ENCODE peak calls at places on chromosomes 11 and 22, in five cellular contexts. K is HT-29, N is left lobe of liver, P is T-helper 2 cell, C is C1 segment of cervical spinal cord. L is an unnamed sample.

GRCh38 chr22:25829808-25830777 is 88.1 kb downstream of the MYO18B start:
- DNase-seq in P (no peak), C (no peak), K (no peak), N (no peak), L (no peak)

GRCh38 chr22:48663297-48663696 is 1164.4 kb downstream of the BRD1 start:
- DNase-seq in K (peak; percentile 55), P (no peak), N (no peak), C (no peak), L (no peak)

GRCh38 chr22:46150615-46151423 is 493 bp downstream of the PPARA start:
- DNase-seq in K (no peak), N (no peak), P (peak; percentile 44), C (peak; percentile 25), L (peak; percentile 54)

GRCh38 chr22:28222066-28222465 is 303.0 kb upstream of the PITPNB start:
- DNase-seq in K (no peak), N (no peak), P (no peak), C (no peak), L (no peak)

GRCh38 chr22:18978506-18978905 is 42.4 kb upstream of the PRODH start:
- DNase-seq in K (no peak), N (no peak), P (no peak), C (no peak), L (no peak)

GRCh38 chr11:62217191-62217748 is 8.8 kb downstream of the SCGB2A1 start:
- DNase-seq in K (peak; percentile 53), C (no peak), N (no peak), P (no peak), L (no peak)

GRCh38 chr22:20319041-20319744 is 667 bp downstream of the DGCR6L start:
- DNase-seq in C (no peak), P (no peak), K (peak; percentile 47), N (peak; percentile 47), L (no peak)

GRCh38 chr11:65445101-65445603 is 22.6 kb downstream of the NEAT1 start:
- DNase-seq in K (peak; percentile 14), C (no peak), P (no peak), N (peak; percentile 64), L (no peak)

GRCh38 chr11:121117753-121118152 is 16.7 kb downstream of the TECTA start:
- DNase-seq in P (no peak), C (no peak), K (no peak), N (no peak), L (no peak)

GRCh38 chr11:85941380-85941973 is 86.3 kb downstream of the CCDC83 start:
- DNase-seq in N (peak; percentile 53), P (no peak), K (peak; percentile 73), C (peak; percentile 24), L (no peak)

GRCh38 chr11:5937868-5938602 is 4.0 kb upstream of the OR56A3 start:
- DNase-seq in C (no peak), N (no peak), K (no peak), P (no peak), L (no peak)

GRCh38 chr11:128868851-128869671 is 2.0 kb upstream of the KCNJ1 start:
- DNase-seq in P (no peak), C (no peak), K (no peak), N (no peak), L (no peak)

GRCh38 chr11:120663142-120663541 is 151.6 kb downstream of the GRIK4 start:
- DNase-seq in P (no peak), C (no peak), K (no peak), N (no peak), L (no peak)

GRCh38 chr11:18802381-18803257 is 11.0 kb upstream of the PTPN5 start:
- DNase-seq in N (no peak), K (peak; percentile 84), C (peak; percentile 22), P (peak; percentile 10), L (no peak)

GRCh38 chr11:19577849-19578619 is 134.6 kb upstream of the NAV2 start:
- DNase-seq in K (no peak), N (peak; percentile 44), C (no peak), P (no peak), L (no peak)

L was measured in activated T-helper 9 cell treated with anti-CD3 and anti-CD28 coated beads, Interleukin-2, amount 50 U/mL, for 16 hours.